ENCODE peak calls at places on chromosomes 2 and 18, in five cellular contexts. One of them, this sample, is unnamed.

GRCh38 chr2:196677404-196677803 is 37.9 kb downstream of the CCDC150 start:
- DNase-seq in HFF-Myc: peak; percentile 14
- DNase-seq in stomach: no peak
- DNase-seq in activated T-cell treated with anti-CD3 and anti-CD28 coated beads for 48 hours: no peak
- DNase-seq in HCEC 1CT: peak; percentile 45
- DNase-seq in this sample: no peak

GRCh38 chr18:22465859-22466602 is 48.3 kb upstream of the CTAGE1 start:
- DNase-seq in stomach: no peak
- DNase-seq in HFF-Myc: peak; percentile 78
- DNase-seq in HCEC 1CT: peak; percentile 96
- DNase-seq in activated T-cell treated with anti-CD3 and anti-CD28 coated beads for 48 hours: no peak
- DNase-seq in this sample: no peak

GRCh38 chr18:63262369-63263335 is 56.9 kb downstream of the BCL2 start:
- DNase-seq in stomach: no peak
- DNase-seq in HFF-Myc: no peak
- DNase-seq in HCEC 1CT: peak; percentile 6
- DNase-seq in activated T-cell treated with anti-CD3 and anti-CD28 coated beads for 48 hours: no peak
- DNase-seq in this sample: no peak

GRCh38 chr18:63511285-63511684 is 30.9 kb upstream of the SERPINB12 start:
- DNase-seq in HFF-Myc: peak; percentile 26
- DNase-seq in HCEC 1CT: peak; percentile 26
- DNase-seq in activated T-cell treated with anti-CD3 and anti-CD28 coated beads for 48 hours: no peak
- DNase-seq in stomach: no peak
- DNase-seq in this sample: no peak

GRCh38 chr2:190186238-190186637 is 123.7 kb upstream of the MSTN start:
- DNase-seq in stomach: no peak
- DNase-seq in activated T-cell treated with anti-CD3 and anti-CD28 coated beads for 48 hours: no peak
- DNase-seq in HCEC 1CT: no peak
- DNase-seq in HFF-Myc: no peak
- DNase-seq in this sample: no peak

GRCh38 chr2:40507429-40507828 is 55.5 kb upstream of the SLC8A1 start:
- DNase-seq in activated T-cell treated with anti-CD3 and anti-CD28 coated beads for 48 hours: no peak
- DNase-seq in stomach: no peak
- DNase-seq in HCEC 1CT: no peak
- DNase-seq in HFF-Myc: no peak
- DNase-seq in this sample: no peak

GRCh38 chr18:76426738-76427305 is 68.2 kb downstream of the ZNF516 start:
- DNase-seq in activated T-cell treated with anti-CD3 and anti-CD28 coated beads for 48 hours: no peak
- DNase-seq in HFF-Myc: no peak
- DNase-seq in HCEC 1CT: no peak
- DNase-seq in stomach: peak; percentile 40
- DNase-seq in this sample: no peak

GRCh38 chr2:222423632-222424280 is 587 bp upstream of the SGPP2 start:
- DNase-seq in stomach: no peak
- DNase-seq in HFF-Myc: no peak
- DNase-seq in activated T-cell treated with anti-CD3 and anti-CD28 coated beads for 48 hours: peak; percentile 48
- DNase-seq in HCEC 1CT: no peak
- DNase-seq in this sample: no peak

GRCh38 chr2:128455710-128456050 is 137.0 kb upstream of the HS6ST1 start:
- DNase-seq in stomach: no peak
- DNase-seq in activated T-cell treated with anti-CD3 and anti-CD28 coated beads for 48 hours: no peak
- DNase-seq in HFF-Myc: no peak
- DNase-seq in HCEC 1CT: no peak
- DNase-seq in this sample: no peak

GRCh38 chr18:73835656-73836055 is 312.0 kb downstream of the FBXO15 start:
- DNase-seq in stomach: no peak
- DNase-seq in HCEC 1CT: no peak
- DNase-seq in HFF-Myc: no peak
- DNase-seq in activated T-cell treated with anti-CD3 and anti-CD28 coated beads for 48 hours: no peak
- DNase-seq in this sample: no peak

GRCh38 chr2:173782681-173783080 is 182.5 kb downstream of the SP3 start:
- DNase-seq in activated T-cell treated with anti-CD3 and anti-CD28 coated beads for 48 hours: no peak
- DNase-seq in stomach: no peak
- DNase-seq in HFF-Myc: no peak
- DNase-seq in HCEC 1CT: no peak
- DNase-seq in this sample: no peak

GRCh38 chr2:232981767-232982360 is 31.2 kb downstream of the NGEF start:
- DNase-seq in stomach: no peak
- DNase-seq in activated T-cell treated with anti-CD3 and anti-CD28 coated beads for 48 hours: no peak
- DNase-seq in HCEC 1CT: no peak
- DNase-seq in HFF-Myc: no peak
- DNase-seq in this sample: peak; percentile 14

GRCh38 chr2:8659092-8659734 is 22.6 kb upstream of the ID2 start:
- DNase-seq in stomach: no peak
- DNase-seq in activated T-cell treated with anti-CD3 and anti-CD28 coated beads for 48 hours: no peak
- DNase-seq in HCEC 1CT: no peak
- DNase-seq in HFF-Myc: no peak
- DNase-seq in this sample: no peak

GRCh38 chr2:45814951-45815621 is 163.6 kb downstream of the PRKCE start:
- DNase-seq in stomach: no peak
- DNase-seq in HFF-Myc: no peak
- DNase-seq in HCEC 1CT: no peak
- DNase-seq in activated T-cell treated with anti-CD3 and anti-CD28 coated beads for 48 hours: no peak
- DNase-seq in this sample: no peak

GRCh38 chr2:153584244-153584643 is 105.7 kb upstream of the RPRM start:
- DNase-seq in activated T-cell treated with anti-CD3 and anti-CD28 coated beads for 48 hours: no peak
- DNase-seq in HFF-Myc: no peak
- DNase-seq in HCEC 1CT: no peak
- DNase-seq in stomach: no peak
- DNase-seq in this sample: no peak

GRCh38 chr18:44149706-44150105 is 531.0 kb upstream of the SETBP1 start:
- DNase-seq in stomach: no peak
- DNase-seq in HCEC 1CT: no peak
- DNase-seq in HFF-Myc: peak; percentile 25
- DNase-seq in activated T-cell treated with anti-CD3 and anti-CD28 coated beads for 48 hours: no peak
- DNase-seq in this sample: no peak

GRCh38 chr2:219459460-219460311 is 25.0 kb downstream of the SPEG start:
- DNase-seq in stomach: peak; percentile 59
- DNase-seq in HCEC 1CT: peak; percentile 68
- DNase-seq in HFF-Myc: peak; percentile 24
- DNase-seq in activated T-cell treated with anti-CD3 and anti-CD28 coated beads for 48 hours: peak; percentile 38
- DNase-seq in this sample: no peak

GRCh38 chr2:106359512-106359911 is 108.7 kb downstream of the RGPD3 start:
- DNase-seq in activated T-cell treated with anti-CD3 and anti-CD28 coated beads for 48 hours: no peak
- DNase-seq in HFF-Myc: no peak
- DNase-seq in stomach: no peak
- DNase-seq in HCEC 1CT: no peak
- DNase-seq in this sample: no peak

GRCh38 chr2:227366861-227367800 is 12.0 kb downstream of the TM4SF20 start:
- DNase-seq in activated T-cell treated with anti-CD3 and anti-CD28 coated beads for 48 hours: no peak
- DNase-seq in HFF-Myc: no peak
- DNase-seq in stomach: no peak
- DNase-seq in HCEC 1CT: peak; percentile 88
- DNase-seq in this sample: no peak

GRCh38 chr2:232633413-232634318 is at the start of gene EFHD1:
- DNase-seq in stomach: peak; percentile 75
- DNase-seq in HFF-Myc: no peak
- DNase-seq in activated T-cell treated with anti-CD3 and anti-CD28 coated beads for 48 hours: peak; percentile 48
- DNase-seq in HCEC 1CT: no peak
- DNase-seq in this sample: peak; percentile 60

GRCh38 chr18:3648695-3649094 is 198.7 kb downstream of the TGIF1 start:
- DNase-seq in activated T-cell treated with anti-CD3 and anti-CD28 coated beads for 48 hours: no peak
- DNase-seq in stomach: no peak
- DNase-seq in HFF-Myc: no peak
- DNase-seq in HCEC 1CT: no peak
- DNase-seq in this sample: no peak

GRCh38 chr18:28399781-28400362 is 222.9 kb upstream of the CDH2 start:
- DNase-seq in HCEC 1CT: no peak
- DNase-seq in HFF-Myc: no peak
- DNase-seq in activated T-cell treated with anti-CD3 and anti-CD28 coated beads for 48 hours: no peak
- DNase-seq in stomach: no peak
- DNase-seq in this sample: no peak

GRCh38 chr2:240458044-240458899 is 22.8 kb downstream of the GPC1 start:
- DNase-seq in HFF-Myc: no peak
- DNase-seq in HCEC 1CT: no peak
- DNase-seq in activated T-cell treated with anti-CD3 and anti-CD28 coated beads for 48 hours: no peak
- DNase-seq in stomach: no peak
- DNase-seq in this sample: no peak

GRCh38 chr18:63348508-63349136 is 18.4 kb downstream of the KDSR start:
- DNase-seq in stomach: no peak
- DNase-seq in HCEC 1CT: no peak
- DNase-seq in activated T-cell treated with anti-CD3 and anti-CD28 coated beads for 48 hours: no peak
- DNase-seq in HFF-Myc: no peak
- DNase-seq in this sample: no peak

GRCh38 chr2:46257476-46257875 is 39.7 kb upstream of the EPAS1 start:
- DNase-seq in HCEC 1CT: peak; percentile 84
- DNase-seq in activated T-cell treated with anti-CD3 and anti-CD28 coated beads for 48 hours: no peak
- DNase-seq in HFF-Myc: peak; percentile 61
- DNase-seq in stomach: no peak
- DNase-seq in this sample: no peak

GRCh38 chr2:64277101-64277849 is 133.1 kb upstream of the PELI1 start:
- DNase-seq in HCEC 1CT: peak; percentile 23
- DNase-seq in HFF-Myc: no peak
- DNase-seq in activated T-cell treated with anti-CD3 and anti-CD28 coated beads for 48 hours: no peak
- DNase-seq in stomach: no peak
- DNase-seq in this sample: no peak

GRCh38 chr2:127670055-127670956 is 5.0 kb downstream of the LIMS2 start:
- DNase-seq in HCEC 1CT: no peak
- DNase-seq in activated T-cell treated with anti-CD3 and anti-CD28 coated beads for 48 hours: no peak
- DNase-seq in stomach: peak; percentile 2
- DNase-seq in HFF-Myc: no peak
- DNase-seq in this sample: no peak

GRCh38 chr2:122028371-122029102 is 273.1 kb downstream of the TSN start:
- DNase-seq in activated T-cell treated with anti-CD3 and anti-CD28 coated beads for 48 hours: no peak
- DNase-seq in stomach: no peak
- DNase-seq in HFF-Myc: no peak
- DNase-seq in HCEC 1CT: no peak
- DNase-seq in this sample: no peak

GRCh38 chr2:45813003-45813601 is 161.6 kb downstream of the PRKCE start:
- DNase-seq in activated T-cell treated with anti-CD3 and anti-CD28 coated beads for 48 hours: no peak
- DNase-seq in stomach: no peak
- DNase-seq in HCEC 1CT: no peak
- DNase-seq in HFF-Myc: peak; percentile 46
- DNase-seq in this sample: no peak

GRCh38 chr2:241092677-241093076 is 9.4 kb downstream of the MTERF4 start:
- DNase-seq in activated T-cell treated with anti-CD3 and anti-CD28 coated beads for 48 hours: no peak
- DNase-seq in HFF-Myc: no peak
- DNase-seq in stomach: no peak
- DNase-seq in HCEC 1CT: no peak
- DNase-seq in this sample: no peak

GRCh38 chr18:57786038-57786437 is 17.1 kb downstream of the ATP8B1 start:
- DNase-seq in stomach: no peak
- DNase-seq in HFF-Myc: no peak
- DNase-seq in activated T-cell treated with anti-CD3 and anti-CD28 coated beads for 48 hours: no peak
- DNase-seq in HCEC 1CT: no peak
- DNase-seq in this sample: no peak

GRCh38 chr2:56167616-56168015 is 16.2 kb upstream of the CCDC85A start:
- DNase-seq in stomach: no peak
- DNase-seq in HCEC 1CT: no peak
- DNase-seq in activated T-cell treated with anti-CD3 and anti-CD28 coated beads for 48 hours: no peak
- DNase-seq in HFF-Myc: no peak
- DNase-seq in this sample: no peak

GRCh38 chr2:239466046-239466754 is 65.4 kb upstream of the HDAC4 start:
- DNase-seq in stomach: no peak
- DNase-seq in activated T-cell treated with anti-CD3 and anti-CD28 coated beads for 48 hours: no peak
- DNase-seq in HFF-Myc: no peak
- DNase-seq in HCEC 1CT: no peak
- DNase-seq in this sample: no peak

GRCh38 chr2:6657872-6658271 is 207.8 kb downstream of the CMPK2 start:
- DNase-seq in stomach: no peak
- DNase-seq in HFF-Myc: no peak
- DNase-seq in activated T-cell treated with anti-CD3 and anti-CD28 coated beads for 48 hours: no peak
- DNase-seq in HCEC 1CT: no peak
- DNase-seq in this sample: no peak

GRCh38 chr2:75090770-75091515 is 108.4 kb downstream of the TACR1 start:
- DNase-seq in HCEC 1CT: no peak
- DNase-seq in stomach: no peak
- DNase-seq in HFF-Myc: no peak
- DNase-seq in activated T-cell treated with anti-CD3 and anti-CD28 coated beads for 48 hours: no peak
- DNase-seq in this sample: no peak

GRCh38 chr2:164887434-164888112 is 46.0 kb upstream of the COBLL1 start:
- DNase-seq in HFF-Myc: no peak
- DNase-seq in activated T-cell treated with anti-CD3 and anti-CD28 coated beads for 48 hours: no peak
- DNase-seq in stomach: no peak
- DNase-seq in HCEC 1CT: no peak
- DNase-seq in this sample: no peak

GRCh38 chr2:9796056-9796792 is 47.0 kb upstream of the TAF1B start:
- DNase-seq in stomach: no peak
- DNase-seq in HFF-Myc: no peak
- DNase-seq in HCEC 1CT: no peak
- DNase-seq in activated T-cell treated with anti-CD3 and anti-CD28 coated beads for 48 hours: no peak
- DNase-seq in this sample: peak; percentile 48

GRCh38 chr18:4605222-4605621 is 150.1 kb upstream of the DLGAP1 start:
- DNase-seq in activated T-cell treated with anti-CD3 and anti-CD28 coated beads for 48 hours: no peak
- DNase-seq in stomach: no peak
- DNase-seq in HFF-Myc: no peak
- DNase-seq in HCEC 1CT: no peak
- DNase-seq in this sample: no peak

GRCh38 chr2:227717687-227718567 is at the start of gene SLC19A3:
- DNase-seq in HFF-Myc: peak; percentile 4
- DNase-seq in stomach: peak; percentile 85
- DNase-seq in HCEC 1CT: peak; percentile 59
- DNase-seq in activated T-cell treated with anti-CD3 and anti-CD28 coated beads for 48 hours: no peak
- DNase-seq in this sample: peak; percentile 66

GRCh38 chr2:126657146-126657635 is 1.2 kb downstream of the GYPC start:
- DNase-seq in HCEC 1CT: peak; percentile 92
- DNase-seq in activated T-cell treated with anti-CD3 and anti-CD28 coated beads for 48 hours: peak; percentile 42
- DNase-seq in HFF-Myc: peak; percentile 95
- DNase-seq in stomach: peak; percentile 42
- DNase-seq in this sample: no peak

This sample was measured in breast epithelium.